ENCODE peak calls at places on chromosomes 1 and 21, in four cellular contexts. B, A, P and R are unnamed samples. For H3K4me1, the result is how much of the 10 kb centered on the place peaks cover.

GRCh38 chr1:89151021-89151420 is 24.8 kb downstream of the GBP7 start:
- DNase-seq in B (no peak), A (no peak), P (no peak), R (no peak)

GRCh38 chr21:39750670-39751069 is 5.7 kb downstream of the IGSF5 start:
- DNase-seq in B (no peak), A (no peak), P (no peak), R (no peak)

GRCh38 chr1:193753038-193753756 is 566.8 kb upstream of the B3GALT2 start:
- DNase-seq in B (no peak), A (no peak), P (no peak), R (no peak)

GRCh38 chr1:93399781-93400180 is 48.1 kb upstream of the FNBP1L start:
- DNase-seq in B (no peak), A (no peak), P (no peak), R (no peak)

GRCh38 chr21:45603481-45603880 is 40.0 kb upstream of the PCBP3 start:
- DNase-seq in B (no peak), A (no peak), P (no peak), R (no peak)

GRCh38 chr1:43834280-43835140 is 99.1 kb upstream of the ARTN start:
- DNase-seq in B (no peak), A (no peak), P (peak), R (peak)

GRCh38 chr21:35329940-35330670 is 281.0 kb upstream of the RUNX1 start:
- DNase-seq in B (no peak), A (no peak), P (no peak), R (no peak)

GRCh38 chr1:47984175-47984789 is 12.9 kb downstream of the TRABD2B start:
- DNase-seq in B (no peak), A (peak), P (no peak), R (peak)

GRCh38 chr1:24951810-24952412 is 21.8 kb upstream of the RUNX3 start:
- DNase-seq in B (no peak), A (no peak), P (no peak), R (no peak)

GRCh38 chr1:56190975-56191768 is 388.2 kb downstream of the PLPP3 start:
- DNase-seq in B (no peak), A (no peak), P (no peak), R (no peak)

GRCh38 chr1:213335084-213335483 is 284.0 kb downstream of the RPS6KC1 start:
- DNase-seq in B (no peak), A (no peak), P (no peak), R (no peak)

GRCh38 chr21:31872452-31873274 is at the start of gene HUNK:
- DNase-seq in B (peak), A (peak), P (peak), R (peak)

GRCh38 chr1:11157867-11158266 is 31.3 kb upstream of the ANGPTL7 start:
- DNase-seq in B (no peak), A (no peak), P (no peak), R (no peak)

GRCh38 chr1:246537887-246538286 is 28.2 kb downstream of the TFB2M start:
- DNase-seq in B (peak), A (no peak), P (no peak), R (no peak)

GRCh38 chr1:228953207-228953606 is 217.9 kb downstream of the RHOU start:
- DNase-seq in B (no peak), A (no peak), P (no peak), R (no peak)

GRCh38 chr1:10663668-10664035 is 132.8 kb downstream of the CASZ1 start:
- DNase-seq in B (peak), A (no peak), P (peak), R (peak)

GRCh38 chr1:60063561-60063960 is 10.0 kb downstream of the C1orf87 start:
- DNase-seq in B (no peak), A (no peak), P (no peak), R (no peak)

GRCh38 chr1:156667610-156667967 is 9.6 kb downstream of the NES start:
- DNase-seq in B (no peak), A (no peak), P (no peak), R (peak)

GRCh38 chr1:93666613-93667384 is 14.8 kb downstream of the BCAR3 start:
- DNase-seq in B (no peak), A (no peak), P (no peak), R (peak)

GRCh38 chr1:147292012-147292411 is 49.5 kb downstream of the CHD1L start:
- DNase-seq in B (no peak), A (no peak), P (no peak), R (no peak)

GRCh38 chr1:79899914-79900313 is 893.4 kb upstream of the ADGRL4 start:
- DNase-seq in B (no peak), A (no peak), P (no peak), R (no peak)

GRCh38 chr1:216183007-216183406 is 240.2 kb downstream of the USH2A start:
- DNase-seq in B (no peak), A (no peak), P (no peak), R (no peak)

GRCh38 chr1:87328121-87329050 is at the start of gene LMO4:
- DNase-seq in B (peak), A (peak), P (peak), R (peak)

GRCh38 chr21:33682992-33683627 is 40.8 kb downstream of the ITSN1 start:
- DNase-seq in B (no peak), A (no peak), P (no peak), R (peak)

GRCh38 chr21:33684068-33684467 is 41.8 kb downstream of the ITSN1 start:
- DNase-seq in B (no peak), A (no peak), P (no peak), R (no peak)

GRCh38 chr21:33686386-33686785 is 44.1 kb downstream of the ITSN1 start:
- DNase-seq in B (no peak), A (no peak), P (no peak), R (no peak)

GRCh38 chr21:33685613-33686197 is 43.4 kb downstream of the ITSN1 start:
- DNase-seq in B (no peak), A (no peak), P (no peak), R (peak)

GRCh38 chr21:33684923-33685560 is 42.7 kb downstream of the ITSN1 start:
- DNase-seq in B (no peak), A (no peak), P (no peak), R (no peak)
- H3K4me1 ChIP-seq in B (under half), A (under half), P (under half), R (half or more)

DNA sequence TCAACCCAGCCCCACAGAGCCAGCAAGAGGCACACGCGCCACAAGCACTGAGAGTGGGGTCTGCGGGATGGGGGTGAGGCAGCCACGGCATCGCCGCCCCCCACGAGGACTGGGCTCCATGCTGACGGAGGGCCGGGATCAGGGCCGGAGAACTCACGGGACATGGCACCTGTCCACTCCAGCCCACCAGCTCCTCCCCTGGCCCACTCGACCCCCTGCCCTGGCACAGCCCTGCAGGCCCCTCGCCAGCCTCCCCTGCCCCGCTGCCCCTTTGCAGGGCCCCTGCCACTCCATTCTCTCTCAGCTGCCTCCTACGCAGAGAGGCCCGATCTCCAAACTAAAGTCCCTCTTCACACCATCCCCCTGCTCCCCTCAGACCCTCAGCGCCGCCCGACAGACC is 134.0 kb downstream of the NPHP4 start:
- DNase-seq in B (no peak), A (no peak), P (no peak), R (no peak)
- H3K4me1 ChIP-seq in B (under half), A (under half), P (under half), R (under half)

GRCh38 chr1:98197356-98197755 is 276.5 kb upstream of the DPYD start:
- DNase-seq in B (no peak), A (no peak), P (no peak), R (no peak)
- H3K4me1 ChIP-seq in B (under half), A (under half), P (under half), R (under half)

DNA sequence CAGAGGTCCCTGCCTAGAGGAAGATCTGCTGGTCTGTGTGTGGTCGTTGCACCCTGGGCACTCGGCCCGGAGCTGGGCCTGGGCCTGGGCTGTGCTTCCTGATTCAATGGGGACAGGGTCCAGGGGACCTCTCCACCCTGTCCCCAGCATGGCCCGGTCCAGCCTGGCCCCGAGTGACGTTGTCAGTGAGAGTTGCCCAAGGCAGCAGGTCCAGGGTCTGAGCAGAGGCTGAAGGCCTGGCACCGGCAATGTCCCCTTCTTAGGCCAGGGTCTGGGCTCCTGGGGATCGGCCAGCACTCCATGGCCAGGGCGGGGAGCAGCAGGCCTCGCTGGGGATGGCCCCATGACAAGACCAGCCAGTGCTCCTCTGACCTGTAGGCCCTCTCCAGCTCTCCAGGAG is 15.6 kb upstream of the PEX10 start:
- DNase-seq in B (no peak), A (no peak), P (no peak), R (no peak)
- H3K4me1 ChIP-seq in B (under half), A (under half), P (under half), R (under half)

GRCh38 chr1:225447649-225448048 is 19.8 kb upstream of the LBR start:
- DNase-seq in B (peak), A (no peak), P (no peak), R (no peak)

GRCh38 chr1:225445644-225446297 is 17.9 kb upstream of the LBR start:
- DNase-seq in B (peak), A (no peak), P (no peak), R (peak)

GRCh38 chr1:225448146-225448805 is 20.4 kb upstream of the LBR start:
- DNase-seq in B (peak), A (no peak), P (no peak), R (no peak)

GRCh38 chr1:225447001-225447615 is 19.3 kb upstream of the LBR start:
- DNase-seq in B (no peak), A (no peak), P (no peak), R (no peak)

GRCh38 chr1:225446298-225446941 is 18.6 kb upstream of the LBR start:
- DNase-seq in B (peak), A (no peak), P (no peak), R (no peak)
- H3K4me1 ChIP-seq in B (half or more), A (half or more), P (under half), R (under half)

DNA sequence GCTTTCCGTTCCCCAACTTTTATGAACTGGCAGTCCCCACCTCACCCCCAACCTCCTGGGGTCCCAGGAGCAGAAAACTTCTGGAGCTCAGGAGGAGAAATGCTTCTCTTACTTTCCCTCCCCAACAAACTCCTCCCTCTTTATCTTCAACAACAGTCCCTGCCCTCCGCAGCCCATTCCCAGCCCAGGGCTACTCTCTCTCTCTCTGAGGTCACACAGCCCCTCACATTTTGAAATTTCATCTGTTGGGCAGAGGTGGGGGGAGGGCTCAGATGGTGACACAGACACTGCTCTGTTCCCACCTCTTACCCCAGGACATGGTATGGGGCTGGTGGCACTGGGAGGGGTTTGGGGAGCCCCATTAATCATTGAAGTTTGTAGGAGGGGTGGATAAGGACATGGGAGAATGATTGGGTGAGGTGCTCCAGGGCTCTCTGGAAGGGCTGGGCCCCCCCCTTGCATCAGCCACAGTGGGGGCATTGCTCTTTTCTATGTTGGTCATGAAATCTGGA is 6.0 kb downstream of the PIK3CD start:
- DNase-seq in B (no peak), A (no peak), P (no peak), R (no peak)
- H3K4me1 ChIP-seq in B (under half), A (half or more), P (under half), R (under half)

GRCh38 chr1:35451125-35451528 is 106.1 kb downstream of the KIAA0319L start:
- DNase-seq in B (peak), A (peak), P (peak), R (peak)
- H3K4me1 ChIP-seq in B (under half), A (half or more), P (under half), R (under half)

DNA sequence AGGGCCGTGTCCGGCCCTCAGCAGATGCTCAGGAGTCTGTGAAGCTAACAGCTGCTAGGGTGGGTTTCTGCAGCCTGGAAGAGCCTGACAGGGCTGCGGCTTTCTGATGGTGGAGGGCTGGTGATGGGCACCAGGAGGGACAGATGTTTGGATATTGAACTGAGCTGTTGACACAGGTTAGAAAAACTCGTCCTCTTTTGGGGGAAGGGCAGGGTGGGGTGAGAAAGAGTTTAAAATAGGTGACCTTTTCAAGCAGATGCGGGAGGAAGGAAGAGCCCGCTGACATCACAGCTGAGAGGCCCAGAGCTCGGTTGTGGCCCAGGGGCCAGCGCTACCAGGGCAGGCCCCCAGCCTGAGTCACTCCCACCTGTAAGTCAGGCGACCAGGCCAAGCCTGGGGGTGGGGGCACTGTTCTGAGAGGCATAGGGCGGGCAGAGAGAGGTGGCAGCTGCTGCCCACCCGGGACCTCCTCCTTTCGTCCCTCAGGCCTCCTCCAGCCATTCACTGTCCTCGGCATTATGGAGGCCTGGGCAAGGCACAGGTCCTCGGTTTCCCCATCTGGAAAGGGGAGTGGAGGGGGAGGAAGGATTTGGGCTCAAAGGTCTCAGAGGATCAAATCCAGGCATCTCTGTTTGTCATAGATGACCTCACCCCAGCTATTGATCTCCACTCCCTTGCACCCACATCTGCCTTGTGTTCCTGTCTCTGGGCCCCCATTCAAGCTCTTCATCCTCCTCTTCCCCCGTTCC is 32.3 kb upstream of the ID3 start:
- DNase-seq in B (no peak), A (peak), P (no peak), R (no peak)
- H3K4me1 ChIP-seq in B (under half), A (half or more), P (under half), R (under half)

GRCh38 chr1:28755701-28756100 is 19.0 kb downstream of the YTHDF2 start:
- DNase-seq in B (no peak), A (no peak), P (no peak), R (no peak)
- H3K4me1 ChIP-seq in B (half or more), A (half or more), P (under half), R (under half)